ENCODE peak calls at places on chromosomes 7 and 10, in five cellular contexts. I is AG09309, P is lower lobe of right lung, Z is endodermal cell, F is NCI-H2227 treated with DMSO at 0.1 percent for 48 hours. M is an unnamed sample.

GRCh38 chr10:49600046-49600445 is 10.1 kb upstream of the SLC18A3 start:
- DNase-seq in I (no peak), P (no peak), Z (no peak), F (no peak), M (no peak)

GRCh38 chr10:132027423-132027983 is 38.2 kb upstream of the JAKMIP3 start:
- DNase-seq in I (no peak), P (no peak), Z (no peak), F (no peak), M (no peak)

GRCh38 chr10:114856544-114857287 is 35.1 kb downstream of the FHIP2A start:
- DNase-seq in I (peak), P (no peak), Z (no peak), F (no peak), M (no peak)

GRCh38 chr10:29862926-29863614 is 196.3 kb downstream of the JCAD start:
- DNase-seq in I (peak), P (no peak), Z (no peak), F (no peak), M (no peak)

GRCh38 chr7:101243786-101244384 is 996 bp downstream of the FIS1 start:
- DNase-seq in I (no peak), P (no peak), Z (peak), F (no peak), M (peak)

GRCh38 chr7:13945670-13946069 is 43.8 kb downstream of the ETV1 start:
- DNase-seq in I (peak), P (no peak), Z (no peak), F (no peak), M (no peak)

GRCh38 chr7:16743207-16743606 is 10.3 kb upstream of the TSPAN13 start:
- DNase-seq in I (no peak), P (no peak), Z (no peak), F (no peak), M (no peak)

GRCh38 chr10:60828489-60828852 is 50.2 kb downstream of the CDK1 start:
- DNase-seq in I (no peak), P (no peak), Z (no peak), F (no peak), M (no peak)

M was measured in left lung.